ENCODE peak calls at places on chromosome 18, in five cellular contexts. E is heart right ventricle, H is adrenal gland, B is neuronal stem cell, K is RWPE2. Z is an unnamed sample.

GRCh38 chr18:76455015-76455676 is 39.9 kb downstream of the ZNF516 start:
- DNase-seq in E (no peak), H (no peak), B (no peak), K (no peak), Z (no peak)

GRCh38 chr18:26617151-26617554 is 68.8 kb upstream of the KCTD1 start:
- DNase-seq in E (no peak), H (no peak), B (no peak), K (no peak), Z (no peak)

GRCh38 chr18:41828137-41828536 is 126.9 kb upstream of the PIK3C3 start:
- DNase-seq in E (no peak), H (no peak), B (no peak), K (no peak), Z (no peak)

GRCh38 chr18:77127769-77128671 is 4.6 kb downstream of the MBP start:
- DNase-seq in E (peak; percentile 40), H (no peak), B (no peak), K (no peak), Z (peak; percentile 90)

GRCh38 chr18:13371689-13372404 is 153.3 kb downstream of the LDLRAD4 start:
- DNase-seq in E (no peak), H (peak; percentile 41), B (no peak), K (no peak), Z (no peak)

GRCh38 chr18:39205565-39205964 is 1640.0 kb upstream of the CELF4 start:
- DNase-seq in E (no peak), H (no peak), B (no peak), K (no peak), Z (no peak)

GRCh38 chr18:25298853-25299274 is 53.1 kb downstream of the ZNF521 start:
- DNase-seq in E (peak; percentile 51), H (no peak), B (no peak), K (no peak), Z (no peak)

GRCh38 chr18:40937386-40937785 is 1017.6 kb upstream of the PIK3C3 start:
- DNase-seq in E (no peak), H (no peak), B (no peak), K (no peak), Z (no peak)

GRCh38 chr18:36667811-36668210 is 161.0 kb downstream of the TPGS2 start:
- DNase-seq in E (no peak), H (no peak), B (no peak), K (no peak), Z (no peak)

GRCh38 chr18:27017901-27018500 is 152.5 kb upstream of the AQP4 start:
- DNase-seq in E (no peak), H (no peak), B (no peak), K (no peak), Z (no peak)

GRCh38 chr18:79693561-79694205 is 14.1 kb downstream of the CTDP1 start:
- DNase-seq in E (peak; percentile 67), H (no peak), B (no peak), K (no peak), Z (no peak)

GRCh38 chr18:76487782-76488181 is 7.3 kb downstream of the ZNF516 start:
- DNase-seq in E (no peak), H (no peak), B (no peak), K (no peak), Z (no peak)

GRCh38 chr18:36633961-36634412 is 194.8 kb downstream of the TPGS2 start:
- DNase-seq in E (no peak), H (no peak), B (no peak), K (no peak), Z (no peak)

GRCh38 chr18:43234889-43235288 is 42.4 kb downstream of the SYT4 start:
- DNase-seq in E (no peak), H (no peak), B (no peak), K (no peak), Z (no peak)

GRCh38 chr18:13624563-13625237 is 101.7 kb downstream of the FAM210A start:
- DNase-seq in E (no peak), H (no peak), B (no peak), K (no peak), Z (no peak)

GRCh38 chr18:74040459-74041332 is 106.9 kb downstream of the FBXO15 start:
- DNase-seq in E (no peak), H (peak; percentile 59), B (peak; percentile 9), K (no peak), Z (no peak)

GRCh38 chr18:25278415-25278814 is 73.6 kb downstream of the ZNF521 start:
- DNase-seq in E (no peak), H (no peak), B (no peak), K (no peak), Z (no peak)

GRCh38 chr18:23307567-23308295 is 145.4 kb upstream of the RIOK3 start:
- DNase-seq in E (no peak), H (no peak), B (no peak), K (no peak), Z (peak; percentile 62)

GRCh38 chr18:45951021-45951714 is 16.0 kb downstream of the EPG5 start:
- DNase-seq in E (no peak), H (peak; percentile 75), B (no peak), K (peak; percentile 87), Z (peak; percentile 71)

GRCh38 chr18:9916067-9916684 is 2.4 kb downstream of the VAPA start:
- DNase-seq in E (no peak), H (no peak), B (no peak), K (no peak), Z (no peak)

GRCh38 chr18:9915291-9916066 is 1.7 kb downstream of the VAPA start:
- DNase-seq in E (no peak), H (no peak), B (no peak), K (no peak), Z (no peak)

GRCh38 chr18:9914334-9914583 is 443 bp downstream of the VAPA start:
- DNase-seq in E (no peak), H (no peak), B (no peak), K (no peak), Z (no peak)

GRCh38 chr18:9913526-9914333 is at the start of gene VAPA:
- DNase-seq in E (peak; percentile 93), H (peak; percentile 96), B (peak; percentile 96), K (peak; percentile 93), Z (peak; percentile 85)

GRCh38 chr18:9914584-9915290 is 921 bp downstream of the VAPA start:
- DNase-seq in E (peak; percentile 62), H (peak; percentile 91), B (peak; percentile 29), K (peak; percentile 89), Z (peak; percentile 29)
- H3K27ac ChIP-seq in E (peak overlapping the region; percentile 100), H (peak overlapping the region; percentile 98), B (peak overlapping the region; percentile 88), K (peak overlapping the region; percentile 90), Z (peak overlapping the region; percentile 99)

GRCh38 chr18:63309422-63309821 is 10.1 kb downstream of the BCL2 start:
- DNase-seq in E (no peak), H (no peak), B (no peak), K (no peak), Z (no peak)

GRCh38 chr18:63312731-63313408 is 6.7 kb downstream of the BCL2 start:
- DNase-seq in E (no peak), H (no peak), B (no peak), K (no peak), Z (no peak)

GRCh38 chr18:63313409-63313917 is 6.1 kb downstream of the BCL2 start:
- DNase-seq in E (no peak), H (no peak), B (no peak), K (no peak), Z (no peak)

GRCh38 chr18:63314062-63314790 is 5.3 kb downstream of the BCL2 start:
- DNase-seq in E (no peak), H (no peak), B (no peak), K (no peak), Z (no peak)

DNA sequence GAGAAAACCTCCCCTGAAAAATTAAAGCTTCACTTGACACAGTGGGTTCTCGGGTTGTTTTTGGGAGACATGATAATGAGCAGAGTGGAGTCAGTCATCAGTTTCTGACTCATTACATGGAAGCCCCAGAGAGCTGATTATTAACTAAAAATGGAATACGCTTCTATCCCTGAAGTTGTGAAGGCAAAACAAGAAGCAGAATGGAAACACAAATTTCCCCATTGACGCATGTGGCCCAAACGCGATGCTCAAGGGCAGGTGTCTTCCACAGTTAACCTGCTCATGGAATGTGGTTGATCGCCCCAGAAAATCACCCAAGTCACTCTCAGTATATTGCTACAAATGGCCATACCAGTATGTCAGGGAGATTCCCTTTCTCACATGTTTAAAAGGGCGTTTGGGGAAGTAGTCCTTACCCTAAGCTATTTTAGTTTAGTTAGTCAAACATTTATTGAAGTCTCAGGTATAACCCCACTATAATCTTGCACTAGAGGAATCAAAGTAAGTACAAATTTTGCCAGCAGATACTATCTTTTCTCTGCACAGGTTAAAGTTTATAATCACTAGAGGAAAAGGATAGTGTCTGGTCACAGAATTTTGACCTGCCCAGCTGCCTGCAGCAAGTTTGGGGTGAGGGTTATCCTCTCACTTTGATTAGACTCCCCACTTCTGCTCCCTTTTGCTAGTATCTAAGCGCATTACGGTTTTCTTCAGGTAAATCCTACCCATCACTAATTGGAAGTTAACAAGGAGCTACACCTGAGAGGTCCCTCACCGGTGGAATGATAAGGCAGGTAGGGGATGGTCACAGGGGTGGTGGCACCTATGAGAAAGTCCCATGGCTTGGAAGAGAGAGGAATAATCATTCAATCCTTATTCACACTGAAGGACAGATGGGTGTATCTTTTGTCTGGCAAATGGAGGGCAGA is 7.8 kb downstream of the BCL2 start:
- DNase-seq in E (no peak), H (no peak), B (no peak), K (no peak), Z (no peak)
- H3K4me3 ChIP-seq in E (no peak overlapping the region), H (no peak overlapping the region), B (no peak overlapping the region), K (no peak overlapping the region), Z (no peak overlapping the region)

GRCh38 chr18:75226956-75227316 is 16.3 kb downstream of the TSHZ1 start:
- DNase-seq in E (no peak), H (no peak), B (no peak), K (no peak), Z (no peak)
- H3K27ac ChIP-seq in E (peak overlapping the region; percentile 50), H (no peak overlapping the region), B (no peak overlapping the region), K (no peak overlapping the region), Z (peak overlapping the region; percentile 27)

GRCh38 chr18:3655254-3655554 is 205.2 kb downstream of the TGIF1 start:
- DNase-seq in E (no peak), H (no peak), B (no peak), K (no peak), Z (no peak)
- H3K4me3 ChIP-seq in E (no peak overlapping the region), H (no peak overlapping the region), B (no peak overlapping the region), K (no peak overlapping the region), Z (no peak overlapping the region)

DNA sequence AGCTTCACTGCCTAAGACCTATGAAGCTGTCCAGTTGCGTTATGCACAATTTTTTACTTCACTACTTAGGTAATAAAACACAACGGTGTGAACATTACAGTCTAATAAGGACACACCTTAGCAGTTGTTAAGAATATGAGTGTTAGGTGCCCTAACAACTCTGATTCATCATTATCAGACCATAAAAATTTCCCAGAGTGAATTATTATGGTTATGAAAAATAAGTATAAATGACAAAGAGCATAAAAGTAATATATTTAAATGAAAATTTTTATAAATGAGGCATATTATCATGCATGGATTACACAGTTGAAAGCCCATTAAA is 250.3 kb downstream of the DSEL start:
- DNase-seq in E (no peak), H (no peak), B (no peak), K (no peak), Z (no peak)
- H3K27ac ChIP-seq in E (no peak overlapping the region), H (no peak overlapping the region), B (no peak overlapping the region), K (peak overlapping the region; percentile 99), Z (peak overlapping the region; percentile 79)

GRCh38 chr18:59928201-59928600 is 28.4 kb downstream of the PMAIP1 start:
- DNase-seq in E (no peak), H (no peak), B (no peak), K (no peak), Z (no peak)
- H3K4me3 ChIP-seq in E (no peak overlapping the region), H (no peak overlapping the region), B (no peak overlapping the region), K (no peak overlapping the region), Z (no peak overlapping the region)